ENCODE peak calls at places on chromosomes 3 and 15, in five cellular contexts. One of them, this sample, is unnamed.

GRCh38 chr3:97613139-97613538 is 151.4 kb upstream of the ARL6 start:
- DNase-seq in tibial artery: no peak
- DNase-seq in ovary: no peak
- DNase-seq in foreskin fibroblast: no peak
- DNase-seq in left lung: no peak
- DNase-seq in this sample: no peak

GRCh38 chr3:196238612-196239190 is 22.4 kb downstream of the SLC51A start:
- DNase-seq in foreskin fibroblast: no peak
- DNase-seq in ovary: no peak
- DNase-seq in left lung: no peak
- DNase-seq in tibial artery: no peak
- DNase-seq in this sample: no peak

GRCh38 chr3:129606522-129607390 is at the start of gene PLXND1:
- DNase-seq in tibial artery: peak; percentile 91
- DNase-seq in ovary: peak; percentile 63
- DNase-seq in foreskin fibroblast: peak; percentile 74
- DNase-seq in left lung: peak; percentile 92
- DNase-seq in this sample: peak; percentile 59

GRCh38 chr3:195263925-195264575 is 6.9 kb downstream of the XXYLT1 start:
- DNase-seq in tibial artery: no peak
- DNase-seq in ovary: no peak
- DNase-seq in left lung: peak; percentile 58
- DNase-seq in foreskin fibroblast: no peak
- DNase-seq in this sample: no peak

GRCh38 chr15:65245096-65245849 is 34.0 kb upstream of the CILP start:
- DNase-seq in left lung: no peak
- DNase-seq in tibial artery: no peak
- DNase-seq in foreskin fibroblast: peak; percentile 77
- DNase-seq in ovary: peak; percentile 67
- DNase-seq in this sample: no peak

GRCh38 chr15:99452010-99452409 is 113.8 kb upstream of the MEF2A start:
- DNase-seq in tibial artery: no peak
- DNase-seq in ovary: no peak
- DNase-seq in foreskin fibroblast: no peak
- DNase-seq in left lung: no peak
- DNase-seq in this sample: no peak

GRCh38 chr3:13623101-13623654 is 74.3 kb downstream of the FBLN2 start:
- DNase-seq in ovary: no peak
- DNase-seq in foreskin fibroblast: no peak
- DNase-seq in left lung: no peak
- DNase-seq in tibial artery: no peak
- DNase-seq in this sample: no peak

GRCh38 chr3:130935761-130936160 is 41.9 kb downstream of the ATP2C1 start:
- DNase-seq in left lung: no peak
- DNase-seq in ovary: no peak
- DNase-seq in tibial artery: no peak
- DNase-seq in foreskin fibroblast: peak; percentile 60
- DNase-seq in this sample: no peak

GRCh38 chr3:188649521-188649920 is 495.6 kb downstream of the LPP start:
- DNase-seq in left lung: no peak
- DNase-seq in foreskin fibroblast: peak; percentile 26
- DNase-seq in tibial artery: no peak
- DNase-seq in ovary: no peak
- DNase-seq in this sample: no peak

GRCh38 chr15:55527150-55527549 is 19.1 kb upstream of the DNAAF4 start:
- DNase-seq in foreskin fibroblast: no peak
- DNase-seq in left lung: no peak
- DNase-seq in tibial artery: no peak
- DNase-seq in ovary: no peak
- DNase-seq in this sample: no peak

GRCh38 chr3:153289334-153289808 is 127.3 kb downstream of the RAP2B start:
- DNase-seq in ovary: no peak
- DNase-seq in foreskin fibroblast: peak; percentile 32
- DNase-seq in tibial artery: no peak
- DNase-seq in left lung: no peak
- DNase-seq in this sample: no peak

GRCh38 chr15:41483519-41483918 is 10.2 kb upstream of the ITPKA start:
- DNase-seq in left lung: no peak
- DNase-seq in ovary: no peak
- DNase-seq in tibial artery: no peak
- DNase-seq in foreskin fibroblast: no peak
- DNase-seq in this sample: no peak

GRCh38 chr3:126912491-126913195 is 70.3 kb upstream of the PLXNA1 start:
- DNase-seq in tibial artery: no peak
- DNase-seq in foreskin fibroblast: no peak
- DNase-seq in left lung: no peak
- DNase-seq in ovary: no peak
- DNase-seq in this sample: no peak

GRCh38 chr3:179149239-179149887 is 1.2 kb downstream of the PIK3CA start:
- DNase-seq in foreskin fibroblast: peak; percentile 19
- DNase-seq in tibial artery: no peak
- DNase-seq in left lung: no peak
- DNase-seq in ovary: peak; percentile 25
- DNase-seq in this sample: peak; percentile 40

GRCh38 chr3:175411405-175411804 is 552.3 kb downstream of the NAALADL2 start:
- DNase-seq in left lung: no peak
- DNase-seq in foreskin fibroblast: no peak
- DNase-seq in ovary: no peak
- DNase-seq in tibial artery: no peak
- DNase-seq in this sample: no peak

GRCh38 chr3:125137432-125138033 is 75.0 kb downstream of the SLC12A8 start:
- DNase-seq in left lung: no peak
- DNase-seq in ovary: no peak
- DNase-seq in foreskin fibroblast: no peak
- DNase-seq in tibial artery: no peak
- DNase-seq in this sample: no peak

GRCh38 chr3:36840453-36840921 is 76.1 kb upstream of the DCLK3 start:
- DNase-seq in ovary: no peak
- DNase-seq in tibial artery: no peak
- DNase-seq in foreskin fibroblast: no peak
- DNase-seq in left lung: no peak
- DNase-seq in this sample: no peak

GRCh38 chr3:53422954-53423708 is 71.3 kb upstream of the CACNA1D start:
- DNase-seq in tibial artery: no peak
- DNase-seq in ovary: no peak
- DNase-seq in foreskin fibroblast: no peak
- DNase-seq in left lung: no peak
- DNase-seq in this sample: no peak

DNA sequence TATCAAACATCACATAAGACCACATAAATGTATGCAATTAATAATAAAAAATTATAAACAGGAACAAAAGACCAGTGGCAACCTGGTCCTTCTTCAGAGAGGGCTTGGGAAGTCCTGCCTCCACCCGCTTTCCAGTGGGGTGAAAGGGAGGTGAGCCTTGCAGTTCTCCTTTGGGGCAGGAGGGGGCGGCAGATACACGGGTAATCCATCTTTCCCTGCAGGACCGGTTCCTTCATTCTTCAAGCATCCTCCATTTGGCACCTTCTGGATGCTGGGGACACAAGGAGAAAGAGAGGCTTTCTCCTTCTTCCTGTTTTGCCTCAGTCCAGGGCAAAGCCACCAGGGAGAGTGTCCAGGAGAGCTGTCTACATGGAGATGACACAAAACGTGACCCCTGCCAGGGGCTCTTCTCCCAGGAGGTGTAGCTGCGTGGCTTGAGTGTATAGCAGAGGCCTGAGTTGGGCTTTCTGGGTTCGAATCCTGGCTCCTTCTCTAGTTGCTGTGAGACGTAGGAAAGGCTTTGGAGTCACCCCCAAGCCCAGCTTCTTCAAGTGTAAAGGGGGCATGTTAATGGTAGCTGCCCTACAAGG is 23.2 kb downstream of the RPLP1 start:
- DNase-seq in foreskin fibroblast: no peak
- DNase-seq in tibial artery: peak; percentile 85
- DNase-seq in ovary: peak; percentile 75
- DNase-seq in left lung: peak; percentile 91
- DNase-seq in this sample: peak; percentile 93
- TF ChIP-seq CTCF in foreskin fibroblast: peak; percentile 97
- TF ChIP-seq CTCF in tibial artery: peak; percentile 94
- TF ChIP-seq CTCF in ovary: peak; percentile 62
- TF ChIP-seq CTCF in left lung: peak; percentile 97
- TF ChIP-seq CTCF in this sample: peak; percentile 97

GRCh38 chr3:181933052-181933618 is 221.4 kb downstream of the SOX2 start:
- DNase-seq in ovary: no peak
- DNase-seq in tibial artery: no peak
- DNase-seq in left lung: no peak
- DNase-seq in foreskin fibroblast: no peak
- DNase-seq in this sample: no peak

GRCh38 chr3:181932039-181932438 is 220.3 kb downstream of the SOX2 start:
- DNase-seq in left lung: no peak
- DNase-seq in foreskin fibroblast: no peak
- DNase-seq in tibial artery: no peak
- DNase-seq in ovary: no peak
- DNase-seq in this sample: no peak

GRCh38 chr3:181935915-181936314 is 224.2 kb downstream of the SOX2 start:
- DNase-seq in tibial artery: no peak
- DNase-seq in ovary: no peak
- DNase-seq in foreskin fibroblast: no peak
- DNase-seq in left lung: no peak
- DNase-seq in this sample: no peak

GRCh38 chr3:181930105-181930504 is 218.4 kb downstream of the SOX2 start:
- DNase-seq in ovary: no peak
- DNase-seq in foreskin fibroblast: no peak
- DNase-seq in left lung: no peak
- DNase-seq in tibial artery: no peak
- DNase-seq in this sample: no peak
- TF ChIP-seq CTCF in ovary: no peak
- TF ChIP-seq CTCF in foreskin fibroblast: no peak
- TF ChIP-seq CTCF in left lung: no peak
- TF ChIP-seq CTCF in tibial artery: no peak
- TF ChIP-seq CTCF in this sample: no peak

GRCh38 chr15:70026991-70027390 is 70.7 kb downstream of the TLE3 start:
- DNase-seq in ovary: no peak
- DNase-seq in left lung: no peak
- DNase-seq in tibial artery: peak; percentile 34
- DNase-seq in foreskin fibroblast: no peak
- DNase-seq in this sample: no peak

GRCh38 chr15:70031680-70032079 is 66.0 kb downstream of the TLE3 start:
- DNase-seq in ovary: no peak
- DNase-seq in tibial artery: no peak
- DNase-seq in foreskin fibroblast: no peak
- DNase-seq in left lung: no peak
- DNase-seq in this sample: no peak

GRCh38 chr15:70030851-70031645 is 66.7 kb downstream of the TLE3 start:
- DNase-seq in left lung: no peak
- DNase-seq in ovary: no peak
- DNase-seq in foreskin fibroblast: no peak
- DNase-seq in tibial artery: peak; percentile 46
- DNase-seq in this sample: no peak

GRCh38 chr15:70027518-70027917 is 70.2 kb downstream of the TLE3 start:
- DNase-seq in left lung: no peak
- DNase-seq in foreskin fibroblast: no peak
- DNase-seq in ovary: no peak
- DNase-seq in tibial artery: no peak
- DNase-seq in this sample: no peak

GRCh38 chr15:70029297-70029701 is 68.4 kb downstream of the TLE3 start:
- DNase-seq in left lung: no peak
- DNase-seq in ovary: no peak
- DNase-seq in tibial artery: peak; percentile 60
- DNase-seq in foreskin fibroblast: no peak
- DNase-seq in this sample: no peak
- TF ChIP-seq CTCF in left lung: no peak
- TF ChIP-seq CTCF in ovary: no peak
- TF ChIP-seq CTCF in tibial artery: no peak
- TF ChIP-seq CTCF in foreskin fibroblast: no peak
- TF ChIP-seq CTCF in this sample: no peak

GRCh38 chr3:140499114-140499757 is 178.6 kb upstream of the TRIM42 start:
- DNase-seq in left lung: no peak
- DNase-seq in tibial artery: no peak
- DNase-seq in foreskin fibroblast: no peak
- DNase-seq in ovary: no peak
- DNase-seq in this sample: no peak
- TF ChIP-seq CTCF in left lung: peak; percentile 39
- TF ChIP-seq CTCF in tibial artery: no peak
- TF ChIP-seq CTCF in foreskin fibroblast: no peak
- TF ChIP-seq CTCF in ovary: no peak
- TF ChIP-seq CTCF in this sample: no peak

GRCh38 chr3:12195231-12195630 is 36.5 kb upstream of the TIMP4 start:
- DNase-seq in tibial artery: no peak
- DNase-seq in foreskin fibroblast: no peak
- DNase-seq in left lung: no peak
- DNase-seq in ovary: no peak
- DNase-seq in this sample: no peak

GRCh38 chr3:12194209-12194608 is 35.5 kb upstream of the TIMP4 start:
- DNase-seq in tibial artery: no peak
- DNase-seq in foreskin fibroblast: peak; percentile 90
- DNase-seq in ovary: no peak
- DNase-seq in left lung: no peak
- DNase-seq in this sample: no peak

GRCh38 chr3:12192655-12193484 is 34.2 kb upstream of the TIMP4 start:
- DNase-seq in foreskin fibroblast: no peak
- DNase-seq in left lung: no peak
- DNase-seq in tibial artery: no peak
- DNase-seq in ovary: no peak
- DNase-seq in this sample: no peak

GRCh38 chr3:12193485-12194165 is 34.9 kb upstream of the TIMP4 start:
- DNase-seq in foreskin fibroblast: peak; percentile 98
- DNase-seq in left lung: no peak
- DNase-seq in tibial artery: peak; percentile 81
- DNase-seq in ovary: no peak
- DNase-seq in this sample: peak; percentile 57

DNA sequence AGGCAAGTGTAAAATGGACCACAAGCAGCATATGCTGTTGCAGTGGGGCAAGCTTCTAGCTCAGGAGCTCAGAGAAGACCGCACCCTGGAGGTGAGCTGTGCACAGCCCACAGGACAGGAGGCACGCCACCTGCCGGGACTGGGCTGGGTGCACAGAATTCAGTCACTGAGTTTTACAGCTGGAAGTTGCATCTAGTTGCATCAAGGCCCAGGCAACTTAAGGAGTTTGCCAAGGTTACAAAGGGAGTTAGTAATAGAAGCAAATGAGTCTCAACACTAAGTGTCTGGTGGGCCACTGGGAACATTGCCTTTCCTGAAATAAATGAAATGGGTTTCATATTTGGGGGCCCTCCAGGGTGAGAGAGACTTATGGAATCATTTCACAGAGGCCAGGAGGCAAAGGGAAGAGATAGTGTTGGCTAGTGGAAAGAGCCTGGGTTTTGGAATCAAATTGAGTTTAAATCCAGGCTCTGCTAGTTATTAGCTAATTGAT is 36.0 kb upstream of the TIMP4 start:
- DNase-seq in foreskin fibroblast: no peak
- DNase-seq in tibial artery: no peak
- DNase-seq in ovary: no peak
- DNase-seq in left lung: no peak
- DNase-seq in this sample: peak; percentile 83
- TF ChIP-seq CTCF in foreskin fibroblast: no peak
- TF ChIP-seq CTCF in tibial artery: no peak
- TF ChIP-seq CTCF in ovary: no peak
- TF ChIP-seq CTCF in left lung: no peak
- TF ChIP-seq CTCF in this sample: peak; percentile 49

This sample was measured in Calu3.